ENCODE peak calls at places on chromosomes 4 and X, in nine cellular contexts. V is ascending aorta, Q is fibroblast of pulmonary artery, D is HepG2, M is upper lobe of right lung, X is prostate gland, F is BJ, K is HCT116, J is choroid plexus epithelial cell. Z is an unnamed sample.

GRCh38 chrX:116204947-116205346 is 34.4 kb downstream of the AGTR2 start:
- DNase-seq in V (no peak), K (peak; percentile 7), Q (peak; percentile 41), D (peak; percentile 1), M (no peak), X (peak; percentile 3), F (no peak), J (peak; percentile 31), Z (no peak)

GRCh38 chr4:153947124-153947523 is 158.2 kb upstream of the SFRP2 start:
- DNase-seq in V (no peak), K (no peak), Q (no peak), J (no peak), F (no peak), X (no peak), M (no peak), D (no peak), Z (no peak)

GRCh38 chr4:31674313-31674947 is 954.3 kb downstream of the PCDH7 start:
- DNase-seq in F (no peak), K (peak; percentile 23), X (no peak), M (no peak), D (no peak), V (no peak), J (peak; percentile 49), Q (peak; percentile 48), Z (no peak)

GRCh38 chr4:89000844-89001360 is 56.1 kb downstream of the FAM13A start:
- DNase-seq in D (peak; percentile 44), K (no peak), Q (peak; percentile 70), M (no peak), J (peak; percentile 78), X (no peak), F (no peak), V (no peak), Z (peak; percentile 99)

GRCh38 chr4:46793036-46793435 is 116.0 kb downstream of the COX7B2 start:
- DNase-seq in X (no peak), Q (no peak), V (no peak), F (no peak), K (no peak), J (no peak), D (no peak), M (no peak), Z (no peak)

GRCh38 chrX:103399744-103400143 is 23.4 kb downstream of the BEX3 start:
- DNase-seq in J (no peak), F (no peak), X (no peak), V (no peak), K (no peak), M (no peak), D (no peak), Q (no peak), Z (no peak)

GRCh38 chr4:74444891-74445642 is at the start of gene AREG:
- DNase-seq in M (peak; percentile 95), J (peak; percentile 96), K (peak; percentile 83), F (no peak), Q (peak; percentile 92), D (peak; percentile 15), X (peak; percentile 68), V (peak; percentile 90), Z (peak; percentile 27)

GRCh38 chr4:48337726-48338125 is 3.6 kb upstream of the SLAIN2 start:
- DNase-seq in M (no peak), D (no peak), V (no peak), Q (no peak), K (no peak), J (no peak), F (no peak), X (peak; percentile 60), Z (peak; percentile 45)

GRCh38 chr4:119823891-119824290 is 195.3 kb upstream of the PDE5A start:
- DNase-seq in V (no peak), X (no peak), Q (no peak), M (no peak), F (no peak), J (no peak), K (no peak), D (no peak), Z (no peak)

GRCh38 chr4:106763044-106763443 is 273.1 kb downstream of the DKK2 start:
- DNase-seq in Q (peak; percentile 9), X (no peak), F (peak; percentile 21), K (no peak), J (peak; percentile 14), M (no peak), V (no peak), D (no peak), Z (no peak)

GRCh38 chr4:154004028-154004427 is 215.1 kb upstream of the SFRP2 start:
- DNase-seq in V (no peak), X (no peak), K (no peak), Q (no peak), J (peak; percentile 30), D (no peak), M (no peak), F (peak; percentile 62), Z (no peak)

GRCh38 chr4:93764647-93765246 is 63.8 kb upstream of the ATOH1 start:
- DNase-seq in Q (peak; percentile 72), J (peak; percentile 67), V (no peak), M (no peak), X (peak; percentile 7), K (peak; percentile 40), F (peak; percentile 0), D (peak; percentile 18), Z (peak; percentile 11)

GRCh38 chr4:29453421-29453820 is 1266.7 kb upstream of the PCDH7 start:
- DNase-seq in D (no peak), V (no peak), M (no peak), F (no peak), X (no peak), Q (no peak), J (no peak), K (no peak), Z (no peak)

GRCh38 chr4:101169044-101170014 is 178.0 kb downstream of the PPP3CA start:
- DNase-seq in X (peak; percentile 18), V (peak; percentile 64), M (no peak), J (peak; percentile 87), D (peak; percentile 83), Q (peak; percentile 81), K (peak; percentile 84), F (no peak), Z (peak; percentile 77)

GRCh38 chr4:183241322-183241640 is 78.8 kb downstream of the CLDN22 start:
- DNase-seq in D (no peak), K (peak; percentile 69), M (no peak), V (no peak), X (no peak), Q (peak; percentile 89), F (no peak), J (peak; percentile 88), Z (no peak)

GRCh38 chr4:1873776-1874175 is 2.6 kb downstream of the NSD2 start:
- DNase-seq in F (no peak), X (no peak), D (no peak), J (no peak), V (no peak), Q (no peak), K (no peak), M (no peak), Z (no peak)
- H3K4me3 ChIP-seq in F (no peak overlapping the region), X (no peak overlapping the region), D (peak overlapping the region; percentile 92), J (no peak overlapping the region), V (no peak overlapping the region), Q (no peak overlapping the region), K (no peak overlapping the region), M (no peak overlapping the region), Z (no peak overlapping the region)

GRCh38 chr4:8191136-8191747 is 7.8 kb upstream of the SH3TC1 start:
- DNase-seq in J (peak; percentile 91), V (peak; percentile 90), M (peak; percentile 84), K (peak; percentile 69), F (no peak), Q (peak; percentile 90), X (no peak), D (peak; percentile 33), Z (no peak)

GRCh38 chr4:8194306-8195242 is 4.5 kb upstream of the SH3TC1 start:
- DNase-seq in X (no peak), V (no peak), J (no peak), D (no peak), F (no peak), K (no peak), M (no peak), Q (no peak), Z (no peak)

GRCh38 chr4:8195841-8196460 is 3.1 kb upstream of the SH3TC1 start:
- DNase-seq in Q (no peak), X (no peak), V (no peak), D (no peak), J (no peak), M (no peak), K (no peak), F (no peak), Z (no peak)

GRCh38 chr4:8195431-8195830 is 3.7 kb upstream of the SH3TC1 start:
- DNase-seq in M (no peak), Q (no peak), X (no peak), D (no peak), F (no peak), K (no peak), V (no peak), J (no peak), Z (no peak)

DNA sequence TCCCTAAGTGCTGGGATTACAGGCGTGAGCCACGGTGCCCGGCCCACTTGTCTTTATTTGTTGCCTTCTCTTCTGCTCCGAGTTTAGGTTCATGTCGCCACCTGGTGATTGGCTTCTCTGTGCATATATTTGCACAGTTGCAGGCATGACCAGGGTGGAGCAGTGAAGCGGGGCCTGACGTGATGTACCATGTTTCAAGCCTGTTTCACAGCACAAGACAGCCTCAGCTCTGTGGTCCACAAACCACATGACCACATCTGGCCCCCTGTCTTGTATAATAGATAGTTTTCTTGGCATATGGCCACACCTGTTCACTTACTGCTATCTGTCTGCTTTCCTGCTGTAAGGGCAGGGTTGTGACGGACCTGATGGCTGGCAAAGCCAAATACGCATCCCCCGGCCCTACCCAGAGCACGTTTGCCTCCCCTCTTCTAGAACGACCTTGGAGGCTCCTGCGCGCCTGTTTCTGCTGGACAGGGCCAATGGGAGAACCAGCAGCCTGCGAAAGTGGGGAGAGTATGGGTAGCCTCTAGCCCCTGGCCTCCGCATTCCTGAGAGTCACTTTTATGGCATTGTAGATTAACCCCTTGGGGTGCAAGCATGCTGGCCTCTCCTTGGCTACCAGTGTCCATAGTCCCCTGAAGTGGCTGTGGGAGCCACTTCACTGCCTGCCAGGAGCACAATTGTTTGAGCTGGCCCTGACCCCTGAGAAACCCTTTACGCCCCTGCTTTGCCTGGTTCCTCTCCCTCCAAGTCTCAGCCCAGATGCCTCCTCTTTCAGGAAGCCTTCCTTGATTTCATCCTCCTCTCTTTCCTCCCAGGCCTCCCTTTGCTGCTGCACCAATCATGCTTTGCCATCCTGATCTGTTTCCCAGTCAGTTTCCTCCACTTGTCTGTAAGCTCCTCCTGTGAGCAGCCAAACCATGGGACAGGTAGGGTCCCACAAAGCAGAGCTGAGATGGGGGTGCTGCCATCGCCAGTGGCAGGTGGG is 6.0 kb upstream of the SH3TC1 start:
- DNase-seq in J (peak; percentile 88), X (peak; percentile 77), V (no peak), F (no peak), M (no peak), Q (peak; percentile 61), D (peak; percentile 73), K (peak; percentile 39), Z (no peak)
- TF ChIP-seq CTCF in J (peak; percentile 54), X (no peak), V (no peak), F (peak; percentile 29), M (peak; percentile 38), Q (peak; percentile 24), D (peak; percentile 85), K (peak; percentile 33), Z (peak; percentile 68)

GRCh38 chr4:184280104-184280503 is 62.4 kb upstream of the ENPP6 start:
- DNase-seq in Q (no peak), F (no peak), J (no peak), K (no peak), D (no peak), V (no peak), X (no peak), M (no peak), Z (no peak)
- H3K4me3 ChIP-seq in Q (no peak overlapping the region), F (no peak overlapping the region), J (no peak overlapping the region), K (no peak overlapping the region), D (no peak overlapping the region), V (no peak overlapping the region), X (no peak overlapping the region), M (no peak overlapping the region), Z (no peak overlapping the region)

GRCh38 chrX:155534800-155535199 is 76.4 kb upstream of the F8A3 start:
- DNase-seq in X (no peak), J (peak; percentile 10), M (no peak), Q (peak; percentile 0), D (no peak), K (no peak), V (no peak), F (no peak), Z (no peak)
- TF ChIP-seq CTCF in X (no peak), J (peak; percentile 21), M (no peak), Q (no peak), D (no peak), K (no peak), V (no peak), F (no peak), Z (peak; percentile 15)